ENCODE peak calls at places on chromosome 22, in four cellular contexts. R is stimulated activated CD8-positive, alpha-beta memory T cell treated with anti-CD3 and anti-CD28 coated beads, Interleukin-4, amount 100 ng/mL, for 48 hours; B is KBM-7; O is amniotic stem cell. Q is an unnamed sample.

GRCh38 chr22:41478891-41479521 is 10.1 kb downstream of the ACO2 start:
- DNase-seq in R (no peak), B (no peak), O (no peak), Q (no peak)

GRCh38 chr22:49856766-49857618 is 3.3 kb downstream of the ZBED4 start:
- DNase-seq in R (no peak), B (no peak), O (no peak), Q (no peak)

GRCh38 chr22:41479671-41480396 is 10.9 kb downstream of the ACO2 start:
- DNase-seq in R (no peak), B (no peak), O (no peak), Q (no peak)

GRCh38 chr22:25942989-25943411 is 201.0 kb downstream of the MYO18B start:
- DNase-seq in R (no peak), B (no peak), O (no peak), Q (no peak)

GRCh38 chr22:19750666-19751490 is 9.7 kb upstream of the TBX1 start:
- DNase-seq in R (no peak), B (no peak), O (peak; percentile 54), Q (no peak)

GRCh38 chr22:47193606-47194316 is 431.3 kb downstream of the TBC1D22A start:
- DNase-seq in R (peak; percentile 10), B (no peak), O (no peak), Q (no peak)

GRCh38 chr22:47138898-47139789 is 376.7 kb downstream of the TBC1D22A start:
- DNase-seq in R (no peak), B (no peak), O (no peak), Q (no peak)

GRCh38 chr22:49582671-49583070 is 245.0 kb downstream of the BRD1 start:
- DNase-seq in R (peak; percentile 2), B (no peak), O (no peak), Q (no peak)

GRCh38 chr22:19972652-19973550 is 31.3 kb upstream of the TXNRD2 start:
- DNase-seq in R (no peak), B (no peak), O (no peak), Q (no peak)

GRCh38 chr22:35411112-35411511 is 11.2 kb downstream of the MCM5 start:
- DNase-seq in R (no peak), B (no peak), O (no peak), Q (no peak)

GRCh38 chr22:44393066-44393465 is 80.3 kb upstream of the SHISAL1 start:
- DNase-seq in R (no peak), B (no peak), O (no peak), Q (no peak)

GRCh38 chr22:37284807-37285355 is 2.6 kb downstream of the CYTH4 start:
- DNase-seq in R (peak; percentile 45), B (peak; percentile 99), O (no peak), Q (no peak)

GRCh38 chr22:24420072-24420976 is 7.1 kb upstream of the ADORA2A start:
- DNase-seq in R (no peak), B (no peak), O (no peak), Q (no peak)

GRCh38 chr22:43859621-43860020 is 2.7 kb downstream of the SULT4A1 start:
- DNase-seq in R (no peak), B (no peak), O (no peak), Q (no peak)

GRCh38 chr22:23692598-23693291 is 1.9 kb downstream of the RGL4 start:
- DNase-seq in R (no peak), B (no peak), O (no peak), Q (no peak)

GRCh38 chr22:24727218-24727851 is 47.2 kb downstream of the PIWIL3 start:
- DNase-seq in R (no peak), B (peak; percentile 62), O (peak; percentile 66), Q (peak; percentile 51)

GRCh38 chr22:25637672-25638071 is 73.2 kb downstream of the GRK3 start:
- DNase-seq in R (no peak), B (no peak), O (no peak), Q (no peak)

GRCh38 chr22:34015642-34016041 is 95.4 kb upstream of the LARGE1 start:
- DNase-seq in R (no peak), B (no peak), O (no peak), Q (no peak)

GRCh38 chr22:37897805-37898204 is 8.3 kb upstream of the MICALL1 start:
- DNase-seq in R (no peak), B (no peak), O (no peak), Q (no peak)

GRCh38 chr22:44973829-44974228 is 36.0 kb downstream of the PHF21B start:
- DNase-seq in R (no peak), B (no peak), O (no peak), Q (no peak)

GRCh38 chr22:44616461-44616860 is 85.5 kb upstream of the PRR5 start:
- DNase-seq in R (no peak), B (no peak), O (no peak), Q (no peak)

GRCh38 chr22:38177926-38178604 is 3.6 kb downstream of the PLA2G6 start:
- DNase-seq in R (no peak), B (peak; percentile 60), O (peak; percentile 36), Q (peak; percentile 61)

GRCh38 chr22:20606041-20606783 is 98.8 kb downstream of the MED15 start:
- DNase-seq in R (peak; percentile 80), B (peak; percentile 64), O (peak; percentile 6), Q (no peak)

GRCh38 chr22:38246692-38247091 is 26.1 kb downstream of the TMEM184B start:
- DNase-seq in R (no peak), B (no peak), O (no peak), Q (no peak)

GRCh38 chr22:36330655-36331305 is 57.0 kb downstream of the MYH9 start:
- DNase-seq in R (peak; percentile 51), B (peak; percentile 67), O (no peak), Q (no peak)

GRCh38 chr22:19942886-19943664 is 1.5 kb upstream of the TXNRD2 start:
- DNase-seq in R (peak; percentile 40), B (peak; percentile 55), O (peak; percentile 74), Q (peak; percentile 66)

GRCh38 chr22:40476341-40476740 is 105.9 kb downstream of the SGSM3 start:
- DNase-seq in R (no peak), B (no peak), O (no peak), Q (no peak)

GRCh38 chr22:25105817-25106650 is 93.6 kb upstream of the CRYBB3 start:
- DNase-seq in R (no peak), B (no peak), O (no peak), Q (no peak)

GRCh38 chr22:35400335-35400680 is 368 bp downstream of the MCM5 start:
- DNase-seq in R (no peak), B (no peak), O (no peak), Q (no peak)

GRCh38 chr22:22508274-22509176 is at the start of gene ZNF280B:
- DNase-seq in R (peak; percentile 91), B (peak; percentile 92), O (no peak), Q (peak; percentile 34)

GRCh38 chr22:49010086-49010863 is 817.4 kb downstream of the BRD1 start:
- DNase-seq in R (peak; percentile 4), B (no peak), O (no peak), Q (no peak)

GRCh38 chr22:38124236-38124974 is 13.9 kb upstream of the BAIAP2L2 start:
- DNase-seq in R (no peak), B (no peak), O (no peak), Q (no peak)

GRCh38 chr22:19244600-19245352 is 46.7 kb downstream of the CLTCL1 start:
- DNase-seq in R (no peak), B (no peak), O (no peak), Q (no peak)

GRCh38 chr22:46021577-46021976 is 44.6 kb upstream of the WNT7B start:
- DNase-seq in R (no peak), B (no peak), O (no peak), Q (no peak)

GRCh38 chr22:34526681-34527080 is 539.3 kb upstream of the ISX start:
- DNase-seq in R (no peak), B (no peak), O (no peak), Q (no peak)

GRCh38 chr22:29951675-29952413 is 68.9 kb downstream of the MTMR3 start:
- DNase-seq in R (no peak), B (no peak), O (no peak), Q (no peak)

GRCh38 chr22:46799626-46800025 is 37.2 kb downstream of the TBC1D22A start:
- DNase-seq in R (no peak), B (no peak), O (no peak), Q (no peak)

GRCh38 chr22:19859861-19860510 is 5.3 kb upstream of the GNB1L start:
- DNase-seq in R (peak; percentile 10), B (no peak), O (no peak), Q (no peak)

GRCh38 chr22:29815580-29815979 is 22.5 kb downstream of the ASCC2 start:
- DNase-seq in R (no peak), B (no peak), O (no peak), Q (no peak)

GRCh38 chr22:22072169-22072836 is 89.7 kb upstream of the TOP3B start:
- DNase-seq in R (no peak), B (no peak), O (no peak), Q (no peak)

Q was measured in HS-5.